ENCODE peak calls at places on chromosomes 2 and 18, in five cellular contexts. M, A, V, G and F are unnamed samples.

GRCh38 chr2:71880846-71881610 is 266.6 kb downstream of the CYP26B1 start:
- DNase-seq in V (no peak), M (no peak), G (no peak), A (no peak), F (no peak)

GRCh38 chr2:20593072-20594034 is 57.5 kb downstream of the HS1BP3 start:
- DNase-seq in V (no peak), M (no peak), A (no peak), G (no peak), F (no peak)

GRCh38 chr2:1685957-1686783 is 58.1 kb downstream of the PXDN start:
- DNase-seq in V (peak), M (no peak), G (no peak), A (no peak), F (no peak)

GRCh38 chr2:75324141-75324540 is 124.8 kb upstream of the TACR1 start:
- DNase-seq in A (no peak), M (no peak), V (no peak), G (no peak), F (no peak)

GRCh38 chr18:5393779-5394178 is 98.3 kb upstream of the ZBTB14 start:
- DNase-seq in A (no peak), G (no peak), M (no peak), V (no peak), F (no peak)

GRCh38 chr2:66103581-66103980 is 331.3 kb upstream of the MEIS1 start:
- DNase-seq in A (no peak), G (no peak), V (no peak), M (no peak), F (no peak)

GRCh38 chr18:26356045-26356785 is 130.0 kb downstream of the TAF4B start:
- DNase-seq in V (no peak), G (no peak), A (no peak), M (no peak), F (no peak)

GRCh38 chr2:70790079-70790963 is at the start of gene FIGLA:
- DNase-seq in M (no peak), V (peak), G (peak), A (peak), F (no peak)

GRCh38 chr2:54348672-54349071 is 92.6 kb upstream of the TSPYL6 start:
- DNase-seq in M (no peak), A (peak), G (no peak), V (no peak), F (no peak)

GRCh38 chr18:36441872-36442271 is 144.4 kb downstream of the FHOD3 start:
- DNase-seq in M (no peak), G (no peak), A (peak), V (no peak), F (no peak)

GRCh38 chr2:200635251-200635650 is 49.4 kb downstream of the AOX1 start:
- DNase-seq in M (no peak), G (no peak), V (no peak), A (no peak), F (no peak)

GRCh38 chr2:187545238-187545751 is 8.9 kb downstream of the TFPI start:
- DNase-seq in G (no peak), V (no peak), M (no peak), A (no peak), F (no peak)

GRCh38 chr2:69253033-69253535 is 133.9 kb downstream of the GFPT1 start:
- DNase-seq in G (no peak), V (no peak), M (no peak), A (no peak), F (no peak)

GRCh38 chr2:237235383-237236095 is 149.8 kb downstream of the COPS8 start:
- DNase-seq in G (no peak), A (no peak), M (no peak), V (no peak), F (no peak)

GRCh38 chr2:182506606-182507005 is 79.8 kb upstream of the PDE1A start:
- DNase-seq in A (no peak), M (no peak), G (no peak), V (no peak), F (no peak)

GRCh38 chr18:34783485-34783884 is 73.4 kb downstream of the DTNA start:
- DNase-seq in M (no peak), A (no peak), V (no peak), G (no peak), F (no peak)

GRCh38 chr18:75269140-75269676 is 58.6 kb downstream of the TSHZ1 start:
- DNase-seq in V (no peak), A (no peak), M (no peak), G (no peak), F (no peak)

GRCh38 chr2:20629581-20630291 is 21.2 kb downstream of the HS1BP3 start:
- DNase-seq in V (no peak), G (no peak), A (no peak), M (no peak), F (no peak)

GRCh38 chr18:71168576-71169145 is 879.8 kb downstream of the SOCS6 start:
- DNase-seq in V (no peak), G (no peak), M (no peak), A (no peak), F (no peak)

GRCh38 chr2:100416397-100416938 is 1.0 kb downstream of the CHST10 start:
- DNase-seq in A (no peak), G (no peak), M (no peak), V (no peak), F (no peak)

GRCh38 chr2:85547089-85547858 is 8.3 kb downstream of the MAT2A start:
- DNase-seq in A (no peak), V (no peak), M (no peak), G (no peak), F (no peak)

GRCh38 chr2:33375054-33375453 is 101.4 kb upstream of the RASGRP3 start:
- DNase-seq in V (no peak), G (no peak), M (no peak), A (no peak), F (no peak)

GRCh38 chr2:238166391-238167343 is 7.9 kb downstream of the ERFE start:
- DNase-seq in M (peak), V (no peak), G (no peak), A (no peak), F (peak)

GRCh38 chr2:220143336-220143735 is 515.9 kb downstream of the SLC4A3 start:
- DNase-seq in G (no peak), M (no peak), V (no peak), A (no peak), F (no peak)

GRCh38 chr2:62396880-62397279 is 109.1 kb downstream of the TMEM17 start:
- DNase-seq in G (no peak), V (no peak), A (no peak), M (no peak), F (no peak)

GRCh38 chr2:131042161-131042775 is 51.0 kb downstream of the FAM168B start:
- DNase-seq in G (no peak), V (peak), A (no peak), M (no peak), F (no peak)

GRCh38 chr2:25355270-25355669 is 13.5 kb upstream of the DNMT3A start:
- DNase-seq in V (no peak), G (no peak), A (no peak), M (no peak), F (no peak)